ENCODE peak calls at places on chromosomes 11 and 22, in four cellular contexts. O, J, B and L are unnamed samples.

GRCh38 chr11:10657308-10658271 is 36.0 kb downstream of the IRAG1 start:
- DNase-seq in O (no peak), J (no peak), B (no peak), L (no peak)

GRCh38 chr11:74524501-74524900 is 31.0 kb upstream of the LIPT2 start:
- DNase-seq in O (no peak), J (no peak), B (no peak), L (no peak)

GRCh38 chr22:37235897-37236607 is 8.0 kb downstream of the RAC2 start:
- DNase-seq in O (no peak), J (no peak), B (no peak), L (no peak)

GRCh38 chr11:665707-666281 is 28.7 kb downstream of the DRD4 start:
- DNase-seq in O (no peak), J (no peak), B (no peak), L (no peak)

GRCh38 chr11:130964393-130964792 is 48.1 kb upstream of the SNX19 start:
- DNase-seq in O (no peak), J (no peak), B (no peak), L (no peak)

GRCh38 chr22:29706493-29706892 is 13.3 kb upstream of the CABP7 start:
- DNase-seq in O (peak), J (no peak), B (no peak), L (no peak)

GRCh38 chr11:76382209-76382608 is 1.1 kb downstream of the GVQW3 start:
- DNase-seq in O (peak), J (no peak), B (no peak), L (no peak)

GRCh38 chr22:22943521-22944267 is 56.1 kb downstream of the IGLL5 start:
- DNase-seq in O (no peak), J (no peak), B (no peak), L (no peak)

GRCh38 chr11:82711648-82712047 is 22.0 kb downstream of the FAM181B start:
- DNase-seq in O (no peak), J (no peak), B (no peak), L (no peak)

GRCh38 chr11:109808569-109808968 is 284.6 kb upstream of the ZC3H12C start:
- DNase-seq in O (no peak), J (no peak), B (no peak), L (no peak)

GRCh38 chr22:25131198-25131887 is 68.3 kb upstream of the CRYBB3 start:
- DNase-seq in O (no peak), J (no peak), B (no peak), L (no peak)